ENCODE peak calls at places on chromosomes 2 and 18, in eight cellular contexts. O, L, X, D, U, E, Z and C are unnamed samples.

GRCh38 chr18:76697441-76697901 is 124.9 kb upstream of the ZNF236 start:
- DNase-seq in Z (peak), X (no peak), E (no peak), L (no peak), O (no peak), D (no peak), U (no peak), C (no peak)

GRCh38 chr18:79204889-79205807 is 136.0 kb downstream of the ATP9B start:
- DNase-seq in E (no peak), X (no peak), L (no peak), Z (no peak), D (no peak), U (no peak), O (no peak), C (no peak)

GRCh38 chr2:10269711-10270610 is 32.7 kb upstream of the HPCAL1 start:
- DNase-seq in O (no peak), D (no peak), Z (no peak), E (no peak), X (no peak), L (peak), U (no peak), C (no peak)

GRCh38 chr2:47805850-47806249 is 22.9 kb downstream of the MSH6 start:
- DNase-seq in L (no peak), U (no peak), X (no peak), E (no peak), O (no peak), D (no peak), Z (no peak), C (no peak)

GRCh38 chr2:120738786-120739771 is 3.4 kb downstream of the GLI2 start:
- DNase-seq in D (no peak), U (no peak), Z (peak), L (peak), O (peak), X (no peak), E (no peak), C (no peak)

GRCh38 chr2:238441262-238442114 is 14.8 kb downstream of the ASB1 start:
- DNase-seq in O (no peak), E (no peak), U (no peak), X (no peak), L (no peak), Z (no peak), D (no peak), C (no peak)

GRCh38 chr2:177476897-177477296 is 84.3 kb downstream of the AGPS start:
- DNase-seq in D (no peak), U (no peak), L (no peak), X (no peak), E (no peak), O (no peak), Z (no peak), C (no peak)

GRCh38 chr18:67845035-67845434 is 328.5 kb upstream of the DSEL start:
- DNase-seq in X (no peak), O (peak), U (no peak), E (peak), L (no peak), D (no peak), Z (no peak), C (no peak)

GRCh38 chr18:39624934-39625333 is 2059.3 kb upstream of the CELF4 start:
- DNase-seq in L (no peak), O (peak), Z (no peak), U (peak), D (no peak), X (no peak), E (peak), C (no peak)

GRCh38 chr2:8277921-8278571 is 403.8 kb upstream of the ID2 start:
- DNase-seq in X (no peak), D (no peak), L (no peak), U (no peak), Z (no peak), O (no peak), E (no peak), C (no peak)

GRCh38 chr2:134232868-134233732 is 20.8 kb upstream of the MGAT5 start:
- DNase-seq in D (peak), L (no peak), X (no peak), O (peak), E (peak), U (peak), Z (no peak), C (no peak)

GRCh38 chr2:191245869-191246531 is 796 bp downstream of the MYO1B start:
- DNase-seq in Z (peak), O (peak), L (peak), U (peak), E (peak), D (no peak), X (peak), C (no peak)
- H3K27ac ChIP-seq in Z (peak), O (peak), L (peak), U (peak), E (peak), D (no peak), X (peak), C (peak)

GRCh38 chr2:85326406-85326945 is 1.3 kb downstream of the TGOLN2 start:
- DNase-seq in Z (no peak), E (peak), U (no peak), O (peak), L (peak), X (no peak), D (peak), C (no peak)
- H3K27ac ChIP-seq in Z (no peak), E (peak), U (no peak), O (no peak), L (peak), X (peak), D (peak), C (peak)

DNA sequence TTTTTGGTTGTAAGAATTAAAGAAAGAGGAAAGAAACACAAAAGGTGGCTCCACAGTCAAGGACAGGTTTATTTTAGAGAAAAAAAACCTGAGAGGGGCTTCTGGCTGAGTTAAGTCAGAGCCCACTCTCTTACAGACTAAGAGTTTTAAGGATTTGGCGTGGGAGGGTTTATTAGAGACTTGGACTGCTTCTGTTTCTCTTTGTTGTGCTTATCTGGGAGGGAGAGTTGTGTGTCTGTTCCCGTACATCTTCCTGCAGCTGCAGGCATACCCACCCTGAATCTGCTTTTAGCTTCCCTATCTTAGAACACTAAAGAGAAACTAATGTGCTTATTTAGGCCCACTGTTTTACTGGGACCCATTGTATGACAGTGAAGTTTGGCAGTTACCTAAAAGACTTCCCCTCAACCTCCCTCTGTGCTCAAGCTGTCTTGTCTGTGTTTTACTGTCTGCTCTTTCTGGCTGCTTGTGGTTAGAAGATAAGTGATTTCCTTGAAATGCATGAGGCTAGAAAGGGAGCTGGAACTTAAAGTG is 2.7 kb downstream of the RSAD2 start:
- DNase-seq in D (no peak), O (no peak), Z (no peak), E (no peak), L (no peak), X (no peak), U (no peak), C (no peak)
- H3K27ac ChIP-seq in D (peak), O (no peak), Z (no peak), E (no peak), L (peak), X (no peak), U (no peak), C (no peak)

GRCh38 chr2:100824842-100825241 is 4.9 kb downstream of the NPAS2 start:
- DNase-seq in L (no peak), X (no peak), O (no peak), Z (no peak), U (no peak), D (no peak), E (no peak), C (no peak)

GRCh38 chr2:100822587-100823248 is 2.8 kb downstream of the NPAS2 start:
- DNase-seq in O (peak), E (peak), U (peak), L (no peak), X (no peak), D (no peak), Z (no peak), C (no peak)

GRCh38 chr2:100821913-100822260 is 1.9 kb downstream of the NPAS2 start:
- DNase-seq in L (no peak), Z (no peak), D (no peak), O (no peak), X (no peak), U (no peak), E (no peak), C (no peak)

GRCh38 chr2:100821255-100821912 is 1.4 kb downstream of the NPAS2 start:
- DNase-seq in X (no peak), Z (peak), E (no peak), L (no peak), D (no peak), U (no peak), O (peak), C (no peak)

DNA sequence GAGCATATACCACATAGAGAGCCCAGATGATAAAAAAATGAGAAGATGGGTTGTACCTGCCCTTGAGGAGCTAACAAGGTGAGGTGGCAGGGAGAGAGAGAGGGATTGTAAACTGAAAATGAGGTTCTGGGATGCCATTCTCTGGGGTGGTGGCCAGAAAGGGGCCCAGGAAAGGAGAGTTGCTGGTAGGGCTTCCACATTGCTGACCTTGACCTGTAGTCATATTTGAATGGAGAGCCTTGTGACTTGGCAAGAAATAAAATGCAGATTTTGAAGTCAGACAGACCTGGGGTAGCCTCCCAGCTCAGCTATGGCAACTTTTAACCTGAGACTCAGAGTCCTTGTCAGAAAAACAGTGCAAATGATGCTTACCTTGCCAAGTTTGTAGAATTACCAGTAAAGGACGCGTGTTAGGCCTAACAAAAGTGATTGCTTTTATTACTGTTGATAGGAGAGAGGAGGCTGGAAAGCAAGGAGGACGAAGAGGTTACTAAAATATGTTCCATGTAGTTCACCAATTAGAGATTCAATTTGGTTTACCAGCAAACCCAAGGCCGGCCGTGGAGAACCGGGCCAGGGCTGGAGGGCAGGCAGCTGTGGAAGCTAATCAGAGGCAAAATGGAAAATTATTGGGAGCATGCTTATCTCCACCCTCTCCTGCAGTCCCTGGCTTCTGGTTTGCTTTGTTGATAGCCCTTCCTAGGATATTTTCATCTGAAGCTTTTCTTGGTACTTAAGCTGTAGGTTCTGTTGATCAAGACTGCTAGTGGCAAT is 3.9 kb downstream of the NPAS2 start:
- DNase-seq in L (no peak), Z (no peak), X (no peak), D (no peak), U (no peak), O (no peak), E (no peak), C (no peak)
- H3K27ac ChIP-seq in L (no peak), Z (no peak), X (peak), D (no peak), U (no peak), O (no peak), E (no peak), C (no peak)

DNA sequence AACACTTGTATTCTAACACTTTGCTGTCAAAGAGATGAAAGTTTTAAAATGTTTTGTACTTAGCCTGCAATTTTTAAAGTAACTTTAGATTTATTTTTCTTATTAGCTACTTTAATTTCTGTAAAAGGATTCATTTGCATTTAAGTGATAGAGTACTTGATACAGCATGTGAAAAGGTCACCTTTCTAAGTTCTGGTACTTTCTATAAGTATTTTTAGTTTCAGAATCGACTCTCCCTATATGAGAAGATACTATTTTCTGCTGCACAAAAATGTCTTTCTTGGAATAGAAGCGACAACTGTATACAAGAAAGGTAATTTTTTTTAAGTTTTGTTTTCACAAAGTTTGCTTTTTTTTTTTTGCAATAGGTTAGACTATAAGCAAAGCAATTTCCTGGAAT is 72.9 kb downstream of the METTL8 start:
- DNase-seq in Z (no peak), E (no peak), O (no peak), X (no peak), L (no peak), D (no peak), U (no peak), C (no peak)
- H3K27ac ChIP-seq in Z (no peak), E (no peak), O (no peak), X (no peak), L (no peak), D (no peak), U (no peak), C (no peak)

DNA sequence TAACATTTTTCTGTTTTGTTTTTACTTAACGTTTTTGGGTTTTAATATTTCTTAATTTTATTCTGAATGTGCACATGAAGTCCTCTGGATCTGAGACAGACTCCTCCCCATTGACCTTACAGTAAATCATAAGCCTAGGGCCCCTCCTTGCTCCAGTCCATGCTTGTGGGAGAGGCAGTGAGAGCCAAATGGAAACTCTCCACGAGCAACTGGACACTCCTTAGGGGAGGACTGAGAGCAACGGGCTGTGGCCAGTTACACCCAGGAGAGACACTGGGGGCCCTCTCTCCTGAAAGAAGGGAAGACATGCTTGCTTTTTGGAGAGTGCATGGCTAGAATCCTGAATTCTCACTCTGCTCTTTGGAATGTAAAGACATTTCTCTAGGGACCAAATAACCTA is 48.9 kb upstream of the BIN1 start:
- DNase-seq in L (no peak), X (peak), Z (no peak), U (no peak), D (no peak), E (no peak), O (no peak), C (no peak)
- H3K27ac ChIP-seq in L (no peak), X (no peak), Z (no peak), U (no peak), D (no peak), E (no peak), O (no peak), C (no peak)

GRCh38 chr2:172549131-172549530 is 6.8 kb upstream of the PDK1 start:
- DNase-seq in O (no peak), E (no peak), X (no peak), L (no peak), U (no peak), D (no peak), Z (no peak), C (no peak)
- H3K27ac ChIP-seq in O (no peak), E (no peak), X (no peak), L (no peak), U (no peak), D (no peak), Z (no peak), C (no peak)

GRCh38 chr2:181904022-181904632 is 12.6 kb downstream of the ITPRID2 start:
- DNase-seq in L (no peak), X (no peak), E (no peak), D (no peak), U (peak), Z (peak), O (peak), C (no peak)
- H3K27ac ChIP-seq in L (no peak), X (no peak), E (no peak), D (no peak), U (no peak), Z (no peak), O (no peak), C (no peak)